ENCODE peak calls at places on chromosomes 13 and 19, in four cellular contexts. U is AG04450, J is cardiac fibroblast, Z is left ventricle myocardium inferior. M is an unnamed sample.

GRCh38 chr19:1119475-1120217 is 15.9 kb downstream of the GPX4 start:
- DNase-seq in U (no peak), J (no peak), Z (no peak), M (no peak)

GRCh38 chr13:33186851-33187250 is 98.7 kb downstream of the STARD13 start:
- DNase-seq in U (no peak), J (peak; percentile 90), Z (no peak), M (no peak)

GRCh38 chr13:25300861-25301346 is 521 bp upstream of the NUP58 start:
- DNase-seq in U (no peak), J (no peak), Z (peak; percentile 24), M (no peak)

GRCh38 chr13:98439136-98439828 is 137.6 kb downstream of the STK24 start:
- DNase-seq in U (no peak), J (no peak), Z (no peak), M (no peak)

GRCh38 chr19:39127812-39128510 is 2.4 kb downstream of the PAK4 start:
- DNase-seq in U (no peak), J (no peak), Z (no peak), M (no peak)

GRCh38 chr19:10551698-10552301 is 8.1 kb downstream of the ATG4D start:
- DNase-seq in U (no peak), J (peak; percentile 58), Z (no peak), M (no peak)

GRCh38 chr13:108733141-108733540 is 103.7 kb downstream of the MYO16 start:
- DNase-seq in U (no peak), J (no peak), Z (no peak), M (no peak)

GRCh38 chr19:35429698-35430097 is 18.4 kb upstream of the FFAR2 start:
- DNase-seq in U (no peak), J (no peak), Z (no peak), M (no peak)

GRCh38 chr19:28960986-28961705 is 251.8 kb downstream of the UQCRFS1 start:
- DNase-seq in U (no peak), J (peak; percentile 92), Z (no peak), M (no peak)

GRCh38 chr19:33767898-33768413 is 28.7 kb upstream of the KCTD15 start:
- DNase-seq in U (no peak), J (peak; percentile 26), Z (no peak), M (peak; percentile 81)

GRCh38 chr13:98970293-98970692 is 7.6 kb downstream of the DOCK9 start:
- DNase-seq in U (no peak), J (no peak), Z (peak; percentile 37), M (no peak)

GRCh38 chr19:22052644-22053013 is 345 bp downstream of the ZNF257 start:
- DNase-seq in U (no peak), J (no peak), Z (no peak), M (no peak)

GRCh38 chr13:53137777-53138176 is 109.2 kb downstream of the OLFM4 start:
- DNase-seq in U (peak; percentile 66), J (peak; percentile 79), Z (no peak), M (no peak)

GRCh38 chr13:110965038-110965754 is 50.3 kb upstream of the ANKRD10 start:
- DNase-seq in U (no peak), J (peak; percentile 95), Z (no peak), M (no peak)

GRCh38 chr13:112792511-112792910 is 102.7 kb downstream of the ATP11A start:
- DNase-seq in U (no peak), J (no peak), Z (no peak), M (no peak)

GRCh38 chr19:55625004-55625326 is 599 bp upstream of the ZNF784 start:
- DNase-seq in U (no peak), J (no peak), Z (no peak), M (no peak)

GRCh38 chr19:30074741-30075460 is 132.9 kb downstream of the URI1 start:
- DNase-seq in U (no peak), J (no peak), Z (no peak), M (no peak)

GRCh38 chr13:113547248-113547971 is 37.1 kb upstream of the TFDP1 start:
- DNase-seq in U (no peak), J (peak; percentile 76), Z (no peak), M (no peak)

GRCh38 chr19:27775395-27775794 is 1437.6 kb downstream of the UQCRFS1 start:
- DNase-seq in U (no peak), J (peak; percentile 11), Z (no peak), M (no peak)

GRCh38 chr13:67238277-67238859 is 8.2 kb upstream of the PCDH9 start:
- DNase-seq in U (no peak), J (peak; percentile 75), Z (no peak), M (no peak)

GRCh38 chr13:87444135-87444534 is 227.0 kb upstream of the SLITRK5 start:
- DNase-seq in U (no peak), J (no peak), Z (no peak), M (no peak)

GRCh38 chr19:35144600-35145436 is 1.8 kb downstream of the FXYD7 start:
- DNase-seq in U (no peak), J (no peak), Z (no peak), M (no peak)

GRCh38 chr13:23445794-23446193 is 12.3 kb upstream of the SACS start:
- DNase-seq in U (no peak), J (no peak), Z (no peak), M (no peak)

GRCh38 chr13:72004975-72005374 is 138.0 kb upstream of the DACH1 start:
- DNase-seq in U (no peak), J (peak; percentile 84), Z (no peak), M (no peak)

GRCh38 chr19:16581971-16582343 is 9.7 kb upstream of the SLC35E1 start:
- DNase-seq in U (no peak), J (peak; percentile 40), Z (no peak), M (no peak)

GRCh38 chr19:35712910-35713845 is 4.6 kb upstream of the KMT2B start:
- DNase-seq in U (no peak), J (no peak), Z (no peak), M (no peak)

GRCh38 chr19:22832031-22832762 is at the start of gene ZNF723:
- DNase-seq in U (no peak), J (no peak), Z (no peak), M (no peak)

GRCh38 chr19:46828484-46828883 is 22.2 kb downstream of the AP2S1 start:
- DNase-seq in U (no peak), J (no peak), Z (no peak), M (no peak)

GRCh38 chr19:40378509-40378908 is 11.5 kb downstream of the HIPK4 start:
- DNase-seq in U (no peak), J (no peak), Z (no peak), M (no peak)

GRCh38 chr13:44576396-44577235 is 486 bp upstream of the TSC22D1 start:
- DNase-seq in U (no peak), J (no peak), Z (peak; percentile 25), M (peak; percentile 23)

GRCh38 chr19:13492128-13492527 is 14.2 kb downstream of the CACNA1A start:
- DNase-seq in U (peak; percentile 86), J (peak; percentile 84), Z (no peak), M (no peak)

GRCh38 chr19:44553478-44554171 is 24.1 kb upstream of the CEACAM20 start:
- DNase-seq in U (no peak), J (peak; percentile 55), Z (no peak), M (no peak)

GRCh38 chr13:21526707-21527454 is 67.8 kb upstream of the ZDHHC20 start:
- DNase-seq in U (no peak), J (no peak), Z (no peak), M (no peak)
- TF ChIP-seq CTCF in U (no peak), J (no peak), Z (no peak), M (no peak)

DNA sequence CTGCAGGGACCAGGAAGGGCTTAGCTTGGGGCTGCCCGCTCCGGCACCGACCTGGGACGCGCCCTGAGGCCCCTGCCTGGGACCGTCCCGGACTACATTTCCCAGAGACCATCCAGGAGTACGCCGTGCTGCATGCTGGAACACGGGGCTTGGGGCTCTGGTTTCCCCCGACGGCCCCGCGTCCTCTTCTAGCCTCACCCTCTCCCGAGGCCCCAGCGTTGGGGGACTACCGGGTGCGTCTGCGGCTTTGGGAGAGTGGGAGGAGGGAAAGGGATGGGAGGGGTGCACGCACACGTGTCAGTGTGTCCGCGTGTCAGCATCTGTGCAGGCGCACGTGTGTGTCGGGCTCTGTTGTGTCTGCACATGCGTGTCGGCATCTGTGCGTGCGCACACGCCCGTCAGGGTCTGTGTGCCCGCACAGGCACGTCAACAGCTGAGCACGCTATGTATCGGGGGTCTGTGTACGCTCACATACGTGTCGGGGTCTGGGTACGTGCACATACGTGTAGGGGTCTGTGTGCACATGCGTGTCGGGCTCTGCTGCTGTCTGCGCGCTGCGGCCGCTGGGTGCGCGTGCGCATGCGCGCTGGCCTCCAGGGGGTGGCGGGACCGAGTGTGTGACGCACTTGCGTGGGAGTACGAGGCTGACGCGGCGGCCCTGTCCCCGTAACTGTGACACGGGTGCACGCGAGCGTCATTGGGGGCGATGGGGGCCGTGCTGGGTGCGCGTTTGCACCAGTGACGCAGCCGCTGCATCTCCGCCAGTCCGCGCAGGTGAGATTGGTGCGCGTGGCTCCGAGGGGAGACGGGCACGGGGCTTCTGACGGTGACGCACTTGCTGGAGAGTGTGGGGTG is at the start of gene ZNF331:
- DNase-seq in U (no peak), J (peak; percentile 75), Z (peak; percentile 80), M (peak; percentile 58)
- TF ChIP-seq CTCF in U (peak; percentile 51), J (peak; percentile 26), Z (peak; percentile 66), M (peak; percentile 51)

DNA sequence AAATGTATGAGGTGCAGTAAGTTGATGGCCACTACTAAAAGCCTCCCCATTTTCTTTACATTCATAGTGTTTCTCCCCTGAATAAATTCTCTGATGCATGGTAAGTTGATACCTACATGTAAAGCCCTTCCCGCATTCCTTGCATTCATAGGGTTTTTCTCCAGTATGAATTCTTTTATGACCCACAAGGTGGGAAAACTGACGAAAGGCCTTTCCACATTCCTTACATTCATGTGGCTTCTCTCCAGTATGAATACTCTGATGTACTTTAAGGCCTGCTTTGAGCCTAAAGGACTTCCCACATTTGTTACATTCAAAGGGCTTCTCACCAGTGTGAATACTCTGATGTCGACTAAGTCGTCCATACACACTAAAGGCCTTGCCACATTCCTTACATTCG is 20.5 kb downstream of the ZNF607 start:
- DNase-seq in U (no peak), J (peak; percentile 1), Z (no peak), M (no peak)
- TF ChIP-seq CTCF in U (no peak), J (no peak), Z (no peak), M (no peak)

GRCh38 chr19:31548941-31549340 is 199.7 kb upstream of the TSHZ3 start:
- DNase-seq in U (peak; percentile 11), J (peak; percentile 61), Z (peak; percentile 18), M (no peak)
- TF ChIP-seq CTCF in U (peak; percentile 79), J (peak; percentile 78), Z (peak; percentile 70), M (peak; percentile 57)